ENCODE peak calls at places on chromosomes 13 and 19, in seven cellular contexts. One of them, this sample, is unnamed.

GRCh38 chr13:50914301-50914700 is 4.7 kb downstream of the RNASEH2B start:
- DNase-seq in cardiac muscle cell: no peak
- DNase-seq in psoas muscle: no peak
- DNase-seq in pancreas: no peak
- DNase-seq in neuronal stem cell: no peak
- DNase-seq in SJCRH30: no peak
- DNase-seq in upper lobe of right lung: no peak
- DNase-seq in this sample: no peak

GRCh38 chr13:37194428-37194861 is 89.0 kb upstream of the CSNK1A1L start:
- DNase-seq in cardiac muscle cell: peak; percentile 35
- DNase-seq in psoas muscle: no peak
- DNase-seq in pancreas: no peak
- DNase-seq in neuronal stem cell: no peak
- DNase-seq in SJCRH30: no peak
- DNase-seq in upper lobe of right lung: no peak
- DNase-seq in this sample: no peak

GRCh38 chr13:34657716-34658115 is 284.4 kb upstream of the NBEA start:
- DNase-seq in cardiac muscle cell: no peak
- DNase-seq in psoas muscle: no peak
- DNase-seq in pancreas: no peak
- DNase-seq in neuronal stem cell: no peak
- DNase-seq in SJCRH30: no peak
- DNase-seq in upper lobe of right lung: no peak
- DNase-seq in this sample: no peak

GRCh38 chr19:54470991-54471782 is 1.9 kb downstream of the CDC42EP5 start:
- DNase-seq in cardiac muscle cell: no peak
- DNase-seq in psoas muscle: peak; percentile 59
- DNase-seq in pancreas: peak; percentile 82
- DNase-seq in neuronal stem cell: no peak
- DNase-seq in SJCRH30: peak; percentile 33
- DNase-seq in upper lobe of right lung: no peak
- DNase-seq in this sample: peak; percentile 63

GRCh38 chr13:100439247-100439955 is 149.2 kb downstream of the GGACT start:
- DNase-seq in cardiac muscle cell: no peak
- DNase-seq in psoas muscle: no peak
- DNase-seq in pancreas: no peak
- DNase-seq in neuronal stem cell: peak; percentile 54
- DNase-seq in SJCRH30: no peak
- DNase-seq in upper lobe of right lung: no peak
- DNase-seq in this sample: no peak

GRCh38 chr13:92573467-92574057 is 653.0 kb upstream of the GPC6 start:
- DNase-seq in cardiac muscle cell: peak; percentile 61
- DNase-seq in psoas muscle: no peak
- DNase-seq in pancreas: no peak
- DNase-seq in neuronal stem cell: peak; percentile 26
- DNase-seq in SJCRH30: peak; percentile 68
- DNase-seq in upper lobe of right lung: no peak
- DNase-seq in this sample: no peak

GRCh38 chr19:18438331-18439024 is 545 bp upstream of the ISYNA1 start:
- DNase-seq in cardiac muscle cell: peak; percentile 90
- DNase-seq in psoas muscle: peak; percentile 67
- DNase-seq in pancreas: no peak
- DNase-seq in neuronal stem cell: no peak
- DNase-seq in SJCRH30: peak; percentile 54
- DNase-seq in upper lobe of right lung: no peak
- DNase-seq in this sample: no peak

GRCh38 chr19:3516675-3517207 is 10.6 kb downstream of the FZR1 start:
- DNase-seq in cardiac muscle cell: no peak
- DNase-seq in psoas muscle: no peak
- DNase-seq in pancreas: peak; percentile 59
- DNase-seq in neuronal stem cell: no peak
- DNase-seq in SJCRH30: no peak
- DNase-seq in upper lobe of right lung: no peak
- DNase-seq in this sample: peak; percentile 67

GRCh38 chr19:46599716-46600392 is 1.3 kb upstream of the CALM3 start:
- DNase-seq in cardiac muscle cell: no peak
- DNase-seq in psoas muscle: no peak
- DNase-seq in pancreas: no peak
- DNase-seq in neuronal stem cell: no peak
- DNase-seq in SJCRH30: no peak
- DNase-seq in upper lobe of right lung: peak; percentile 51
- DNase-seq in this sample: no peak

GRCh38 chr13:27526516-27526915 is 76.2 kb upstream of the MTIF3 start:
- DNase-seq in cardiac muscle cell: no peak
- DNase-seq in psoas muscle: no peak
- DNase-seq in pancreas: no peak
- DNase-seq in neuronal stem cell: no peak
- DNase-seq in SJCRH30: no peak
- DNase-seq in upper lobe of right lung: no peak
- DNase-seq in this sample: no peak

GRCh38 chr13:109778102-109778542 is 8.3 kb downstream of the IRS2 start:
- DNase-seq in cardiac muscle cell: no peak
- DNase-seq in psoas muscle: no peak
- DNase-seq in pancreas: no peak
- DNase-seq in neuronal stem cell: no peak
- DNase-seq in SJCRH30: peak; percentile 11
- DNase-seq in upper lobe of right lung: no peak
- DNase-seq in this sample: peak; percentile 51

GRCh38 chr19:18460900-18461299 is 23.0 kb upstream of the ISYNA1 start:
- DNase-seq in cardiac muscle cell: no peak
- DNase-seq in psoas muscle: no peak
- DNase-seq in pancreas: no peak
- DNase-seq in neuronal stem cell: no peak
- DNase-seq in SJCRH30: no peak
- DNase-seq in upper lobe of right lung: no peak
- DNase-seq in this sample: no peak

GRCh38 chr19:47726467-47726866 is 13.2 kb downstream of the EHD2 start:
- DNase-seq in cardiac muscle cell: peak; percentile 78
- DNase-seq in psoas muscle: no peak
- DNase-seq in pancreas: no peak
- DNase-seq in neuronal stem cell: no peak
- DNase-seq in SJCRH30: no peak
- DNase-seq in upper lobe of right lung: no peak
- DNase-seq in this sample: no peak

GRCh38 chr13:60765700-60766411 is 368.8 kb downstream of the TDRD3 start:
- DNase-seq in cardiac muscle cell: peak; percentile 70
- DNase-seq in psoas muscle: no peak
- DNase-seq in pancreas: no peak
- DNase-seq in neuronal stem cell: no peak
- DNase-seq in SJCRH30: no peak
- DNase-seq in upper lobe of right lung: no peak
- DNase-seq in this sample: no peak

GRCh38 chr19:49929121-49929610 is at the start of the genes ATF5 and NUP62:
- DNase-seq in cardiac muscle cell: peak; percentile 87
- DNase-seq in psoas muscle: peak; percentile 95
- DNase-seq in pancreas: peak; percentile 98
- DNase-seq in neuronal stem cell: peak; percentile 92
- DNase-seq in SJCRH30: peak; percentile 96
- DNase-seq in upper lobe of right lung: peak; percentile 95
- DNase-seq in this sample: peak; percentile 91

GRCh38 chr13:105450784-105451183 is 1084.7 kb downstream of the EFNB2 start:
- DNase-seq in cardiac muscle cell: no peak
- DNase-seq in psoas muscle: no peak
- DNase-seq in pancreas: no peak
- DNase-seq in neuronal stem cell: no peak
- DNase-seq in SJCRH30: no peak
- DNase-seq in upper lobe of right lung: no peak
- DNase-seq in this sample: no peak

GRCh38 chr19:47623921-47624391 is 15.0 kb downstream of the BICRA start:
- DNase-seq in cardiac muscle cell: no peak
- DNase-seq in psoas muscle: no peak
- DNase-seq in pancreas: no peak
- DNase-seq in neuronal stem cell: no peak
- DNase-seq in SJCRH30: no peak
- DNase-seq in upper lobe of right lung: no peak
- DNase-seq in this sample: no peak

GRCh38 chr19:31616031-31616430 is 266.8 kb upstream of the TSHZ3 start:
- DNase-seq in cardiac muscle cell: no peak
- DNase-seq in psoas muscle: no peak
- DNase-seq in pancreas: no peak
- DNase-seq in neuronal stem cell: no peak
- DNase-seq in SJCRH30: no peak
- DNase-seq in upper lobe of right lung: no peak
- DNase-seq in this sample: no peak

GRCh38 chr13:24192036-24192810 is 31.7 kb downstream of the SPATA13 start:
- DNase-seq in cardiac muscle cell: no peak
- DNase-seq in psoas muscle: no peak
- DNase-seq in pancreas: no peak
- DNase-seq in neuronal stem cell: no peak
- DNase-seq in SJCRH30: no peak
- DNase-seq in upper lobe of right lung: no peak
- DNase-seq in this sample: no peak

GRCh38 chr19:18895038-18895827 is 725 bp downstream of the CERS1 start:
- DNase-seq in cardiac muscle cell: peak; percentile 24
- DNase-seq in psoas muscle: peak; percentile 85
- DNase-seq in pancreas: peak; percentile 74
- DNase-seq in neuronal stem cell: peak; percentile 65
- DNase-seq in SJCRH30: peak; percentile 62
- DNase-seq in upper lobe of right lung: no peak
- DNase-seq in this sample: no peak

GRCh38 chr19:5966215-5966614 is 11.7 kb downstream of the RANBP3 start:
- DNase-seq in cardiac muscle cell: peak; percentile 91
- DNase-seq in psoas muscle: no peak
- DNase-seq in pancreas: no peak
- DNase-seq in neuronal stem cell: no peak
- DNase-seq in SJCRH30: no peak
- DNase-seq in upper lobe of right lung: no peak
- DNase-seq in this sample: no peak

GRCh38 chr13:114140909-114141255 is 8.5 kb upstream of the RASA3 start:
- DNase-seq in cardiac muscle cell: no peak
- DNase-seq in psoas muscle: no peak
- DNase-seq in pancreas: peak; percentile 35
- DNase-seq in neuronal stem cell: no peak
- DNase-seq in SJCRH30: no peak
- DNase-seq in upper lobe of right lung: no peak
- DNase-seq in this sample: no peak

GRCh38 chr19:1014161-1015060 is 6.5 kb downstream of the TMEM259 start:
- DNase-seq in cardiac muscle cell: no peak
- DNase-seq in psoas muscle: peak; percentile 45
- DNase-seq in pancreas: no peak
- DNase-seq in neuronal stem cell: no peak
- DNase-seq in SJCRH30: no peak
- DNase-seq in upper lobe of right lung: no peak
- DNase-seq in this sample: no peak
- H3K36me3 ChIP-seq in cardiac muscle cell: peaks cover 18% of the 10 kb centered on the region
- H3K36me3 ChIP-seq in psoas muscle: peaks cover 13% of the 10 kb centered on the region
- H3K36me3 ChIP-seq in pancreas: no peaks in the 10 kb centered on the region
- H3K36me3 ChIP-seq in neuronal stem cell: peaks cover 57% of the 10 kb centered on the region
- H3K36me3 ChIP-seq in SJCRH30: peaks cover 42% of the 10 kb centered on the region
- H3K36me3 ChIP-seq in upper lobe of right lung: peaks cover 50% of the 10 kb centered on the region
- H3K36me3 ChIP-seq in this sample: peaks cover 22% of the 10 kb centered on the region

GRCh38 chr19:4556574-4557185 is 2.8 kb downstream of the SEMA6B start:
- DNase-seq in cardiac muscle cell: peak; percentile 28
- DNase-seq in psoas muscle: peak; percentile 77
- DNase-seq in pancreas: no peak
- DNase-seq in neuronal stem cell: no peak
- DNase-seq in SJCRH30: peak; percentile 65
- DNase-seq in upper lobe of right lung: peak; percentile 74
- DNase-seq in this sample: peak; percentile 57

GRCh38 chr19:4555657-4556561 is 3.6 kb downstream of the SEMA6B start:
- DNase-seq in cardiac muscle cell: no peak
- DNase-seq in psoas muscle: no peak
- DNase-seq in pancreas: no peak
- DNase-seq in neuronal stem cell: no peak
- DNase-seq in SJCRH30: no peak
- DNase-seq in upper lobe of right lung: no peak
- DNase-seq in this sample: peak; percentile 60

GRCh38 chr19:4557186-4557970 is 2.1 kb downstream of the SEMA6B start:
- DNase-seq in cardiac muscle cell: no peak
- DNase-seq in psoas muscle: no peak
- DNase-seq in pancreas: no peak
- DNase-seq in neuronal stem cell: no peak
- DNase-seq in SJCRH30: no peak
- DNase-seq in upper lobe of right lung: no peak
- DNase-seq in this sample: no peak

GRCh38 chr19:4557971-4558941 is 1.2 kb downstream of the SEMA6B start:
- DNase-seq in cardiac muscle cell: peak; percentile 34
- DNase-seq in psoas muscle: no peak
- DNase-seq in pancreas: peak; percentile 83
- DNase-seq in neuronal stem cell: no peak
- DNase-seq in SJCRH30: no peak
- DNase-seq in upper lobe of right lung: peak; percentile 70
- DNase-seq in this sample: no peak

GRCh38 chr19:4559569-4559968 is at the start of gene SEMA6B:
- DNase-seq in cardiac muscle cell: peak; percentile 57
- DNase-seq in psoas muscle: no peak
- DNase-seq in pancreas: no peak
- DNase-seq in neuronal stem cell: no peak
- DNase-seq in SJCRH30: no peak
- DNase-seq in upper lobe of right lung: no peak
- DNase-seq in this sample: no peak
- H3K4me1 ChIP-seq in cardiac muscle cell: no peaks in the 10 kb centered on the region
- H3K4me1 ChIP-seq in psoas muscle: peaks cover 8% of the 10 kb centered on the region
- H3K4me1 ChIP-seq in pancreas: no peaks in the 10 kb centered on the region
- H3K4me1 ChIP-seq in neuronal stem cell: no peaks in the 10 kb centered on the region
- H3K4me1 ChIP-seq in SJCRH30: no peaks in the 10 kb centered on the region
- H3K4me1 ChIP-seq in upper lobe of right lung: peaks cover 6% of the 10 kb centered on the region
- H3K4me1 ChIP-seq in this sample: no peaks in the 10 kb centered on the region

GRCh38 chr13:30153871-30154426 is 153.4 kb downstream of the KATNAL1 start:
- DNase-seq in cardiac muscle cell: peak; percentile 21
- DNase-seq in psoas muscle: no peak
- DNase-seq in pancreas: no peak
- DNase-seq in neuronal stem cell: no peak
- DNase-seq in SJCRH30: no peak
- DNase-seq in upper lobe of right lung: no peak
- DNase-seq in this sample: no peak
- H3K4me3 ChIP-seq in cardiac muscle cell: no peak overlapping the region
- H3K4me3 ChIP-seq in psoas muscle: no peak overlapping the region
- H3K4me3 ChIP-seq in pancreas: no peak overlapping the region
- H3K4me3 ChIP-seq in neuronal stem cell: no peak overlapping the region
- H3K4me3 ChIP-seq in SJCRH30: no peak overlapping the region
- H3K4me3 ChIP-seq in upper lobe of right lung: no peak overlapping the region
- H3K4me3 ChIP-seq in this sample: no peak overlapping the region

GRCh38 chr19:39386557-39386956 is 4.3 kb downstream of the PAF1 start:
- DNase-seq in cardiac muscle cell: no peak
- DNase-seq in psoas muscle: no peak
- DNase-seq in pancreas: no peak
- DNase-seq in neuronal stem cell: no peak
- DNase-seq in SJCRH30: no peak
- DNase-seq in upper lobe of right lung: no peak
- DNase-seq in this sample: no peak

GRCh38 chr19:39390460-39390758 is 497 bp downstream of the PAF1 start:
- DNase-seq in cardiac muscle cell: no peak
- DNase-seq in psoas muscle: no peak
- DNase-seq in pancreas: no peak
- DNase-seq in neuronal stem cell: no peak
- DNase-seq in SJCRH30: no peak
- DNase-seq in upper lobe of right lung: no peak
- DNase-seq in this sample: peak; percentile 77

GRCh38 chr19:39389621-39390414 is 1.1 kb downstream of the PAF1 start:
- DNase-seq in cardiac muscle cell: no peak
- DNase-seq in psoas muscle: peak; percentile 51
- DNase-seq in pancreas: no peak
- DNase-seq in neuronal stem cell: no peak
- DNase-seq in SJCRH30: no peak
- DNase-seq in upper lobe of right lung: no peak
- DNase-seq in this sample: no peak

GRCh38 chr19:39390759-39391592 is at the start of the genes MED29 and PAF1:
- DNase-seq in cardiac muscle cell: peak; percentile 100
- DNase-seq in psoas muscle: peak; percentile 99
- DNase-seq in pancreas: peak; percentile 89
- DNase-seq in neuronal stem cell: peak; percentile 99
- DNase-seq in SJCRH30: peak; percentile 100
- DNase-seq in upper lobe of right lung: peak; percentile 97
- DNase-seq in this sample: peak; percentile 99

GRCh38 chr19:39388657-39389056 is 2.2 kb downstream of the PAF1 start:
- DNase-seq in cardiac muscle cell: no peak
- DNase-seq in psoas muscle: peak; percentile 8
- DNase-seq in pancreas: no peak
- DNase-seq in neuronal stem cell: no peak
- DNase-seq in SJCRH30: no peak
- DNase-seq in upper lobe of right lung: no peak
- DNase-seq in this sample: no peak
- H3K36me3 ChIP-seq in cardiac muscle cell: peaks cover 32% of the 10 kb centered on the region
- H3K36me3 ChIP-seq in psoas muscle: no peaks in the 10 kb centered on the region
- H3K36me3 ChIP-seq in pancreas: no peaks in the 10 kb centered on the region
- H3K36me3 ChIP-seq in neuronal stem cell: peaks cover 71% of the 10 kb centered on the region
- H3K36me3 ChIP-seq in SJCRH30: peaks cover 41% of the 10 kb centered on the region
- H3K36me3 ChIP-seq in upper lobe of right lung: peaks cover 61% of the 10 kb centered on the region
- H3K36me3 ChIP-seq in this sample: peaks cover 4% of the 10 kb centered on the region